ENCODE peak calls at places on chromosomes 4 and X, in ten cellular contexts. Z is GM23338; S is cardiac muscle cell; U is colonic mucosa; I is A673; R is psoas muscle; K is chondrocyte; O is tibial nerve; E is CD4-positive, alpha-beta T cell; C is fibroblast of the aortic adventitia. X is an unnamed sample.

GRCh38 chrX:131067846-131068745 is 9.9 kb downstream of the ARHGAP36 start:
- DNase-seq in Z (peak), S (no peak), U (no peak), I (no peak), R (no peak), K (no peak), O (no peak), E (no peak), C (no peak), X (no peak)

GRCh38 chr4:108635070-108635655 is 14.8 kb downstream of the RPL34 start:
- DNase-seq in Z (peak), S (no peak), U (no peak), I (no peak), R (no peak), K (no peak), O (no peak), E (no peak), C (no peak), X (no peak)

GRCh38 chr4:158209825-158210807 is at the start of gene TMEM144:
- DNase-seq in Z (peak), S (peak), U (peak), I (peak), R (peak), K (peak), O (peak), E (no peak), C (peak), X (peak)

GRCh38 chr4:106401157-106401556 is 32.6 kb upstream of the GIMD1 start:
- DNase-seq in Z (no peak), S (no peak), U (no peak), I (no peak), R (no peak), K (no peak), O (no peak), E (no peak), C (no peak), X (no peak)

GRCh38 chr4:9971711-9972110 is 49.6 kb downstream of the SLC2A9 start:
- DNase-seq in Z (no peak), S (no peak), U (no peak), I (no peak), R (no peak), K (no peak), O (no peak), E (no peak), C (no peak), X (no peak)

GRCh38 chr4:81504685-81505598 is 33.2 kb upstream of the RASGEF1B start:
- DNase-seq in Z (no peak), S (peak), U (peak), I (no peak), R (peak), K (no peak), O (peak), E (peak), C (no peak), X (peak)

GRCh38 chr4:25955705-25956104 is 41.7 kb downstream of the SMIM20 start:
- DNase-seq in Z (peak), S (no peak), U (no peak), I (no peak), R (no peak), K (no peak), O (no peak), E (no peak), C (no peak), X (no peak)

GRCh38 chrX:17412692-17413091 is 37.7 kb downstream of the NHS start:
- DNase-seq in Z (no peak), S (peak), U (no peak), I (no peak), R (no peak), K (no peak), O (no peak), E (no peak), C (peak), X (no peak)

GRCh38 chr4:61204353-61204752 is 4.2 kb downstream of the ADGRL3 start:
- DNase-seq in Z (peak), S (peak), U (no peak), I (no peak), R (no peak), K (no peak), O (no peak), E (no peak), C (no peak), X (no peak)

GRCh38 chr4:105257817-105258495 is 111.3 kb downstream of the TET2 start:
- DNase-seq in Z (no peak), S (peak), U (no peak), I (no peak), R (no peak), K (no peak), O (no peak), E (no peak), C (no peak), X (no peak)

GRCh38 chr4:153593166-153593565 is 90.9 kb upstream of the TLR2 start:
- DNase-seq in Z (peak), S (no peak), U (no peak), I (peak), R (no peak), K (no peak), O (no peak), E (no peak), C (no peak), X (no peak)

GRCh38 chr4:97987019-97987648 is 156.1 kb downstream of the STPG2 start:
- DNase-seq in Z (peak), S (peak), U (no peak), I (peak), R (no peak), K (no peak), O (no peak), E (no peak), C (peak), X (no peak)

GRCh38 chrX:154096140-154097002 is 1.1 kb downstream of the MECP2 start:
- DNase-seq in Z (no peak), S (peak), U (no peak), I (no peak), R (peak), K (no peak), O (no peak), E (no peak), C (peak), X (no peak)

GRCh38 chr4:83114576-83114975 is at the start of gene PLAC8:
- DNase-seq in Z (peak), S (peak), U (peak), I (no peak), R (no peak), K (no peak), O (no peak), E (peak), C (no peak), X (no peak)

GRCh38 chrX:115226929-115227328 is 7.0 kb downstream of the LRCH2 start:
- DNase-seq in Z (peak), S (peak), U (no peak), I (peak), R (no peak), K (no peak), O (no peak), E (no peak), C (peak), X (no peak)

GRCh38 chr4:183424109-183424751 is 20.2 kb upstream of the CDKN2AIP start:
- DNase-seq in Z (no peak), S (no peak), U (peak), I (no peak), R (no peak), K (no peak), O (no peak), E (no peak), C (no peak), X (no peak)

GRCh38 chr4:81142744-81143143 is 72.3 kb downstream of the PRKG2 start:
- DNase-seq in Z (no peak), S (peak), U (peak), I (no peak), R (no peak), K (no peak), O (peak), E (no peak), C (peak), X (no peak)

GRCh38 chr4:75244325-75244724 is 269.9 kb downstream of the RCHY1 start:
- DNase-seq in Z (no peak), S (no peak), U (peak), I (no peak), R (no peak), K (no peak), O (no peak), E (no peak), C (no peak), X (no peak)

GRCh38 chr4:75251547-75251946 is 262.7 kb downstream of the RCHY1 start:
- DNase-seq in Z (no peak), S (no peak), U (no peak), I (no peak), R (no peak), K (no peak), O (no peak), E (no peak), C (no peak), X (no peak)

GRCh38 chr4:75249739-75250138 is 264.5 kb downstream of the RCHY1 start:
- DNase-seq in Z (no peak), S (no peak), U (peak), I (no peak), R (no peak), K (no peak), O (no peak), E (no peak), C (no peak), X (no peak)

GRCh38 chr4:75243570-75243969 is 270.6 kb downstream of the RCHY1 start:
- DNase-seq in Z (no peak), S (no peak), U (peak), I (no peak), R (no peak), K (no peak), O (no peak), E (no peak), C (no peak), X (no peak)

DNA sequence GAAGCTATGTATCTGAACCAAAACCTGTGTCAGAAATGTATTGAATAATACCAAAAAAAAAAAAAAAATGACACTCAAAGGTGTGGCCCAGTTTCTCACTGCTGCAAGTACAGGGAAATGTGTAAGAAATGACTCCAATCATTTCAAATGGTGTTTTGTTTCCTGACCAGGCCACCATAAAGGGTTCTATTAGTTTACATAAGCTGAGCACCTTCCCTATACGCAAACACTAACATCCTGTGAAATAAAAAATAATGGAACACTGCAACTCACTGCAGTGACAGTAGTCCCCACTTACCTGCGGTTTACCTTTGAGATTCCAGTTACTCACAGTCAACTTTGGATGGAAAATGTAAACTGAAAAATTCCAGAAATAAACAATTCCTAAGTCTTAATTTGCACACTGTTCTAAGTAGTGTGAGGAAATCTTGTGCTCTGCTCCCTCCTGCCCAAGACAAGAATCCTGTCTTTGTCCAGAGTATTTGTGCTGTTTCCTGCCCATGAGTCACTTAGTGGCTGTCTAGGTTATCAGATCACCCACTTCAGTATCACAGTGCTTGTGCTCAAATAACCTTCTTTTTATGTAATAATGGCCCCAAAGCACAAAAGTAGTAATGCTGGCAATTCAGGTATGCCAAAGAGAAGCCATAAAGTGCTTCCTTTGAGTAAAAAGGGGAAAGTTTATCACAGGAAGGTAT is 265.3 kb downstream of the RCHY1 start:
- DNase-seq in Z (no peak), S (peak), U (no peak), I (no peak), R (no peak), K (no peak), O (no peak), E (no peak), C (no peak), X (no peak)
- TF ChIP-seq CTCF in Z (no peak), S (no peak), U (no peak), I (no peak), R (no peak), K (no peak), O (no peak), E (no peak), C (no peak), X (no peak)

DNA sequence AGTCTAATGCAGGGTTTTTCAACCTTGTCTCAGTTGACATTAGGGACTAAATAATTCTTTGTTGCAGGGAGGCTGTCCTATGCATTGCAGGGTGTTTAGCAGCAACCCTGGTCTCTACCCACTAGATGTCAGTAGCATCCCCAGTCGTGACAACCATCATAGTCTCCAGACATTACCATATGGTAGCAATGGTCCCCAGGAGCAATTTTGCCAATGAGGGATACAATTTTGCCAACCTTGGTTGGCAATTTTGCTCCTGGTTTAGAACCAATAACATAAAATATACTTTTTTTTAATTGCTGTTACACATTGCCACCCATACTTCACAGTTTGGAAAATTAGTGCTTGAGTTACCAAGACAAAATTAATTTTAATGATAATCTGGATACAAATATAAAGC is 6.0 kb downstream of the EREG start:
- DNase-seq in Z (peak), S (peak), U (peak), I (peak), R (no peak), K (no peak), O (no peak), E (no peak), C (peak), X (no peak)
- TF ChIP-seq CTCF in Z (peak), S (peak), U (peak), I (peak), R (peak), K (peak), O (peak), E (peak), C (peak), X (no peak)

DNA sequence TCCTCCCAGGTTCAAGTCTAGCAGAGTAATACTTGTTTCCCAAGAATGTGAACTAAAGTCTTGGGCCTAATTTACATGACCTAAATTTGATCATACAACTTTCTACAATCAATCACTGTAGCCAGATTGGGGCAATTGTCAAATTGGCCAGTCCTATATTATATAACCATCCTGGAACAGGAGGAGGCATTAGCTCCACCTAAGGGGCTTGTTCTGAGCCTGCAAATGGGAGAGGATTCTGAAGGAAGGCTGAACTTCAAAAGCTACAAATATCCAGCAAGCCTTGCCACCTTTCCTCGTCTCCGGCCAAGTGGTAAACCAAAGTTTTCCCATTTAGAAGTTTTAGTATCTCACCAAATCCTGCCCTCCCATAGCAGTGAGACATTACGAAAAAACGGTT is 1289.6 kb upstream of the TENM3 start:
- DNase-seq in Z (peak), S (no peak), U (no peak), I (peak), R (no peak), K (no peak), O (no peak), E (no peak), C (peak), X (no peak)
- TF ChIP-seq CTCF in Z (peak), S (no peak), U (no peak), I (peak), R (no peak), K (peak), O (no peak), E (no peak), C (peak), X (no peak)

DNA sequence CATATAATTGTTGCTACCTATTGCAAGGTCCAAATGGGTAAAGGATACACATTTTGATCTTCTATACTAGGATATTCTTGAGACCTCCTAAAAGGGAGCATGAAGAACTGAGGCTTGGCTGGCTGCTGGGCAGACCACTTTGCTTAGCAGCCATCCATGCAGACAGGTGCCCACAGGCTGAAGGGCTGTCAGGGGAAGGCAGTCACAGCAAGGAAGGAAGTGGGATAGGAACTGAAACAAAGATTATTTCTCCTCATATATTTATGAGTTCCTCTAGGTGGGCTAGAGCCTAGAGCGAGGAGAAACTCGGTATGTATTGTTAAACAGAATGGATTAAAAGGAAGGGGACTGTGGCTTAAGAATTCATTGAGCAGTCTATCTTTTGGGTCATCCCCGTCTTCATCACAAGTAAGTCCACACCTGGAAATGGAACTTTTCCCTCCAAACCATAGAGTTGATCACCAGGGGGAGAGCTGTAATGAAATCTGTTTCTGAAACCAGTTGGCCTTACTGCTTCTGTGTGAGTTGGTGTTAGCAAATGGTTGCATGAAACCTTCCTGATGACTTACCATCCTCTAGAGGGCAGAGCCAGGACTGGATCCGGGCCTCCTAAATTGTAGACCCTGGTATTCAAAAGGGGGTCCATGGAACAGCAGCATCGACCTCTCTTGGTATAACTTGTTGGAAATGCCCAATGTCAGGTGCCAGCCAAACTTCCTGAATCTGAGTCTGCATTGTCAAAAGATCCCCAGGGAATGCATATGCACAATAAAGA is 42.3 kb downstream of the AFF2 start:
- DNase-seq in Z (peak), S (no peak), U (no peak), I (no peak), R (no peak), K (no peak), O (no peak), E (no peak), C (no peak), X (no peak)
- TF ChIP-seq CTCF in Z (peak), S (no peak), U (no peak), I (no peak), R (no peak), K (no peak), O (no peak), E (no peak), C (no peak), X (no peak)

DNA sequence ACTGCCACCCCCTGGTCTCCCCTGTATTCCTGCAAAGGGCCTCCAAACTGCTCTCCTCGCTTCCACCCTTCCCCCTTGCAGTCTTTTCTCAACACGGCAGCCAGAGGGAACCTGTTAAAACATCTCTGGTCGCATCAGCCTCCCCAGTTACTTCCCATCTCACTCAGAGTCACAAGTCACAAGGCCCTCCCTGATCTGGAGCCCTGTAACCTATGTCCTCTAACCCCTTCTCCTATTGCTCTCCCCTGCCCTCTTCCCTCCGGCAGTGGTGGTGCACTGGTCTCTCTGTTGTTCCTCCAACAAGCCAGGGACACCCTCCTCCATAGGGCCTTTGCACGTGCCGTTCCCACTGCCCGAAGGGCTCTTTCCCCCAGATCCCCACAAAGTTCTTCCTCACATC is 73.2 kb downstream of the SH3KBP1 start:
- DNase-seq in Z (peak), S (no peak), U (no peak), I (no peak), R (no peak), K (no peak), O (no peak), E (no peak), C (no peak), X (no peak)
- TF ChIP-seq CTCF in Z (peak), S (no peak), U (no peak), I (no peak), R (no peak), K (no peak), O (no peak), E (no peak), C (no peak), X (no peak)

DNA sequence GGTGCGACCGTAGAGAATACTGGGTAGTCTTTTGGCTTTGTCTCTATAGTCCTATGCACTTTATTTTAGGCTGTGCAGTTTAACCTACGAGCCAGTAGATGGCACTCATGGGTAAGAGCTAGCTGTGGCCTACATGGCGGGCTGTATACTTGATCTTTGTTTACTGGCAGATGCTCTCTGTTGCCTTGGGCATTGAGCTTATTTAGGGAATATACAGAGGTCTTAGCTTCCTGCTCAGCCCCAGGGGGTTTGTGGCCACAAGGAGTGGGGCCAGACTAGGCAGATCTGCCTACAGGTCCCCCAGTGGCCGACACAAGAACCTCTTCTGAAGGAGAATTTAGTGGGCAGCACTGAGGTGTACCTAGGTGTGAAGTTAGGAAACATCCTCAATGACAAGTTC is 227.6 kb upstream of the HDX start:
- DNase-seq in Z (peak), S (peak), U (no peak), I (peak), R (no peak), K (no peak), O (peak), E (no peak), C (peak), X (no peak)
- TF ChIP-seq CTCF in Z (peak), S (peak), U (peak), I (peak), R (peak), K (peak), O (peak), E (peak), C (peak), X (peak)

DNA sequence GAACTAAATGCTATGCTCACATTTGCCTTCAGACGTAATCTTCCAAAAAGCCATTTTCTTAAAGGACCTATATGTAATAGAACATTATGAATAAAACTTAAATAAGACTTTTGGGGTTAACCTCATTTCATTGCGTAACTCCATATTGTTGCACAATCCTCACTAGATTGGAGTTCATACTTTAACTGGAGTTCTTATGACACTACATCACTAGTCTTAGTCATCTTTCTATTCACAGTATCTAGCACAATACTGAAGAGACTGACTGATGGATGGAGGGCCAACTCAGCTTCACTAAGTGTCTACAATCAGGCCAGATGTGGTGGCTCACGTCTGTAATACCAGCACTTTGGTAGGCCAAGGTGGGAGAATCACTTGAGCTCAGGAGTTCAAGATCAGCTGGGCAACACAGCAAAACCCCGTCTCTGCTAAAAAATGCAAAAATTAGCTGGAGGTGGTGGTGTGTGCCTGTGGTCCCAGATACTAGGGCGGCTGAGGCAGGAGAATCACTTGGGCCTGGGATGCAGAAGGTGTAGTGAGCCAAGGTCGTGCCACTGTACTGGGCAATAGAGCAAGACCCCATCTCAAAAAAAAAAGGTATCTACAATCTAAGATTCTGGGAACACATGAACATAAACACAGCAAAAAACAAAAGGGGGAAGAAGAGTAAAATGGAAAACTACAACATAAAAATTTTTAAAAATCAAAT is 80.8 kb upstream of the MAB21L2 start:
- DNase-seq in Z (no peak), S (peak), U (no peak), I (no peak), R (no peak), K (no peak), O (no peak), E (no peak), C (peak), X (no peak)
- TF ChIP-seq CTCF in Z (no peak), S (no peak), U (no peak), I (no peak), R (no peak), K (no peak), O (no peak), E (no peak), C (no peak), X (no peak)